ENCODE peak calls at places on chromosomes 3 and 15, in nine cellular contexts. One of them, this sample, is unnamed.
A peak's percentile ranks its signal among the peaks of the same experiment; 100 is the strongest.

GRCh38 chr3:143081844-143082778 is 37.5 kb upstream of the CHST2 start:
- ATAC-seq in activated T-cell treated with anti-CD3 and anti-CD28 coated beads, Interleukin-2, amount 50 U/mL, for 4 hours: peak; percentile 85
- ATAC-seq in upper lobe of left lung: no peak
- ATAC-seq in Right ventricle myocardium superior: no peak
- ATAC-seq in lower lobe of right lung: no peak
- ATAC-seq in foreskin keratinocyte: no peak
- ATAC-seq in stimulated activated naive B cell treated with anti-CD40 and anti-IgM and Interleukin-4, amounts not matched to agents 10 μg/mL and 1 μg/mL and 100 μg/mL, for 72 hours: peak; percentile 84
- ATAC-seq in natural killer cell: no peak
- ATAC-seq in activated T-helper 17 cell treated with anti-CD3 and anti-CD28 coated beads, Interleukin-2, amount 50 U/mL, for 72 hours: peak; percentile 87
- ATAC-seq in this sample: peak; percentile 88

GRCh38 chr15:81071130-81071529 is 62.9 kb upstream of the CFAP161 start:
- ATAC-seq in activated T-cell treated with anti-CD3 and anti-CD28 coated beads, Interleukin-2, amount 50 U/mL, for 4 hours: no peak
- ATAC-seq in upper lobe of left lung: peak; percentile 40
- ATAC-seq in Right ventricle myocardium superior: no peak
- ATAC-seq in lower lobe of right lung: no peak
- ATAC-seq in foreskin keratinocyte: peak; percentile 15
- ATAC-seq in stimulated activated naive B cell treated with anti-CD40 and anti-IgM and Interleukin-4, amounts not matched to agents 10 μg/mL and 1 μg/mL and 100 μg/mL, for 72 hours: no peak
- ATAC-seq in natural killer cell: no peak
- ATAC-seq in activated T-helper 17 cell treated with anti-CD3 and anti-CD28 coated beads, Interleukin-2, amount 50 U/mL, for 72 hours: no peak
- ATAC-seq in this sample: no peak

GRCh38 chr3:104530934-104531333 is 835.8 kb upstream of the ALCAM start:
- ATAC-seq in activated T-cell treated with anti-CD3 and anti-CD28 coated beads, Interleukin-2, amount 50 U/mL, for 4 hours: no peak
- ATAC-seq in upper lobe of left lung: no peak
- ATAC-seq in Right ventricle myocardium superior: no peak
- ATAC-seq in lower lobe of right lung: no peak
- ATAC-seq in foreskin keratinocyte: no peak
- ATAC-seq in stimulated activated naive B cell treated with anti-CD40 and anti-IgM and Interleukin-4, amounts not matched to agents 10 μg/mL and 1 μg/mL and 100 μg/mL, for 72 hours: no peak
- ATAC-seq in natural killer cell: no peak
- ATAC-seq in activated T-helper 17 cell treated with anti-CD3 and anti-CD28 coated beads, Interleukin-2, amount 50 U/mL, for 72 hours: no peak
- ATAC-seq in this sample: no peak

GRCh38 chr3:158269896-158270295 is 160.0 kb downstream of the RSRC1 start:
- ATAC-seq in activated T-cell treated with anti-CD3 and anti-CD28 coated beads, Interleukin-2, amount 50 U/mL, for 4 hours: no peak
- ATAC-seq in upper lobe of left lung: no peak
- ATAC-seq in Right ventricle myocardium superior: no peak
- ATAC-seq in lower lobe of right lung: no peak
- ATAC-seq in foreskin keratinocyte: peak; percentile 99
- ATAC-seq in stimulated activated naive B cell treated with anti-CD40 and anti-IgM and Interleukin-4, amounts not matched to agents 10 μg/mL and 1 μg/mL and 100 μg/mL, for 72 hours: no peak
- ATAC-seq in natural killer cell: no peak
- ATAC-seq in activated T-helper 17 cell treated with anti-CD3 and anti-CD28 coated beads, Interleukin-2, amount 50 U/mL, for 72 hours: no peak
- ATAC-seq in this sample: no peak

GRCh38 chr3:12879191-12879815 is 37.9 kb upstream of the RPL32 start:
- ATAC-seq in activated T-cell treated with anti-CD3 and anti-CD28 coated beads, Interleukin-2, amount 50 U/mL, for 4 hours: no peak
- ATAC-seq in upper lobe of left lung: no peak
- ATAC-seq in Right ventricle myocardium superior: no peak
- ATAC-seq in lower lobe of right lung: no peak
- ATAC-seq in foreskin keratinocyte: no peak
- ATAC-seq in stimulated activated naive B cell treated with anti-CD40 and anti-IgM and Interleukin-4, amounts not matched to agents 10 μg/mL and 1 μg/mL and 100 μg/mL, for 72 hours: no peak
- ATAC-seq in natural killer cell: no peak
- ATAC-seq in activated T-helper 17 cell treated with anti-CD3 and anti-CD28 coated beads, Interleukin-2, amount 50 U/mL, for 72 hours: no peak
- ATAC-seq in this sample: no peak

GRCh38 chr3:45887285-45887684 is 942 bp downstream of the CCR9 start:
- ATAC-seq in activated T-cell treated with anti-CD3 and anti-CD28 coated beads, Interleukin-2, amount 50 U/mL, for 4 hours: peak; percentile 25
- ATAC-seq in upper lobe of left lung: no peak
- ATAC-seq in Right ventricle myocardium superior: no peak
- ATAC-seq in lower lobe of right lung: no peak
- ATAC-seq in foreskin keratinocyte: no peak
- ATAC-seq in stimulated activated naive B cell treated with anti-CD40 and anti-IgM and Interleukin-4, amounts not matched to agents 10 μg/mL and 1 μg/mL and 100 μg/mL, for 72 hours: no peak
- ATAC-seq in natural killer cell: no peak
- ATAC-seq in activated T-helper 17 cell treated with anti-CD3 and anti-CD28 coated beads, Interleukin-2, amount 50 U/mL, for 72 hours: peak; percentile 33
- ATAC-seq in this sample: no peak

GRCh38 chr3:137263982-137264777 is 306.4 kb downstream of the IL20RB start:
- ATAC-seq in activated T-cell treated with anti-CD3 and anti-CD28 coated beads, Interleukin-2, amount 50 U/mL, for 4 hours: no peak
- ATAC-seq in upper lobe of left lung: peak; percentile 36
- ATAC-seq in Right ventricle myocardium superior: peak; percentile 82
- ATAC-seq in lower lobe of right lung: no peak
- ATAC-seq in foreskin keratinocyte: no peak
- ATAC-seq in stimulated activated naive B cell treated with anti-CD40 and anti-IgM and Interleukin-4, amounts not matched to agents 10 μg/mL and 1 μg/mL and 100 μg/mL, for 72 hours: no peak
- ATAC-seq in natural killer cell: no peak
- ATAC-seq in activated T-helper 17 cell treated with anti-CD3 and anti-CD28 coated beads, Interleukin-2, amount 50 U/mL, for 72 hours: no peak
- ATAC-seq in this sample: no peak

GRCh38 chr3:149402481-149402880 is 25.0 kb upstream of the TM4SF1 start:
- ATAC-seq in activated T-cell treated with anti-CD3 and anti-CD28 coated beads, Interleukin-2, amount 50 U/mL, for 4 hours: no peak
- ATAC-seq in upper lobe of left lung: no peak
- ATAC-seq in Right ventricle myocardium superior: no peak
- ATAC-seq in lower lobe of right lung: peak; percentile 22
- ATAC-seq in foreskin keratinocyte: no peak
- ATAC-seq in stimulated activated naive B cell treated with anti-CD40 and anti-IgM and Interleukin-4, amounts not matched to agents 10 μg/mL and 1 μg/mL and 100 μg/mL, for 72 hours: no peak
- ATAC-seq in natural killer cell: no peak
- ATAC-seq in activated T-helper 17 cell treated with anti-CD3 and anti-CD28 coated beads, Interleukin-2, amount 50 U/mL, for 72 hours: no peak
- ATAC-seq in this sample: no peak

GRCh38 chr15:67433495-67434099 is 87.3 kb upstream of the C15orf61 start:
- ATAC-seq in activated T-cell treated with anti-CD3 and anti-CD28 coated beads, Interleukin-2, amount 50 U/mL, for 4 hours: no peak
- ATAC-seq in upper lobe of left lung: peak; percentile 81
- ATAC-seq in Right ventricle myocardium superior: peak; percentile 60
- ATAC-seq in lower lobe of right lung: peak; percentile 72
- ATAC-seq in foreskin keratinocyte: peak; percentile 64
- ATAC-seq in stimulated activated naive B cell treated with anti-CD40 and anti-IgM and Interleukin-4, amounts not matched to agents 10 μg/mL and 1 μg/mL and 100 μg/mL, for 72 hours: peak; percentile 43
- ATAC-seq in natural killer cell: peak; percentile 42
- ATAC-seq in activated T-helper 17 cell treated with anti-CD3 and anti-CD28 coated beads, Interleukin-2, amount 50 U/mL, for 72 hours: peak; percentile 38
- ATAC-seq in this sample: no peak

GRCh38 chr3:150324825-150325224 is 83.3 kb upstream of the TSC22D2 start:
- ATAC-seq in activated T-cell treated with anti-CD3 and anti-CD28 coated beads, Interleukin-2, amount 50 U/mL, for 4 hours: no peak
- ATAC-seq in upper lobe of left lung: no peak
- ATAC-seq in Right ventricle myocardium superior: no peak
- ATAC-seq in lower lobe of right lung: no peak
- ATAC-seq in foreskin keratinocyte: no peak
- ATAC-seq in stimulated activated naive B cell treated with anti-CD40 and anti-IgM and Interleukin-4, amounts not matched to agents 10 μg/mL and 1 μg/mL and 100 μg/mL, for 72 hours: no peak
- ATAC-seq in natural killer cell: no peak
- ATAC-seq in activated T-helper 17 cell treated with anti-CD3 and anti-CD28 coated beads, Interleukin-2, amount 50 U/mL, for 72 hours: no peak
- ATAC-seq in this sample: no peak

GRCh38 chr3:72034956-72035355 is 250.0 kb upstream of the PROK2 start:
- ATAC-seq in activated T-cell treated with anti-CD3 and anti-CD28 coated beads, Interleukin-2, amount 50 U/mL, for 4 hours: no peak
- ATAC-seq in upper lobe of left lung: no peak
- ATAC-seq in Right ventricle myocardium superior: no peak
- ATAC-seq in lower lobe of right lung: no peak
- ATAC-seq in foreskin keratinocyte: no peak
- ATAC-seq in stimulated activated naive B cell treated with anti-CD40 and anti-IgM and Interleukin-4, amounts not matched to agents 10 μg/mL and 1 μg/mL and 100 μg/mL, for 72 hours: no peak
- ATAC-seq in natural killer cell: no peak
- ATAC-seq in activated T-helper 17 cell treated with anti-CD3 and anti-CD28 coated beads, Interleukin-2, amount 50 U/mL, for 72 hours: peak; percentile 28
- ATAC-seq in this sample: no peak

GRCh38 chr3:128549283-128550112 is 56.5 kb upstream of the GATA2 start:
- ATAC-seq in activated T-cell treated with anti-CD3 and anti-CD28 coated beads, Interleukin-2, amount 50 U/mL, for 4 hours: no peak
- ATAC-seq in upper lobe of left lung: peak; percentile 43
- ATAC-seq in Right ventricle myocardium superior: peak; percentile 67
- ATAC-seq in lower lobe of right lung: peak; percentile 78
- ATAC-seq in foreskin keratinocyte: peak; percentile 19
- ATAC-seq in stimulated activated naive B cell treated with anti-CD40 and anti-IgM and Interleukin-4, amounts not matched to agents 10 μg/mL and 1 μg/mL and 100 μg/mL, for 72 hours: no peak
- ATAC-seq in natural killer cell: no peak
- ATAC-seq in activated T-helper 17 cell treated with anti-CD3 and anti-CD28 coated beads, Interleukin-2, amount 50 U/mL, for 72 hours: no peak
- ATAC-seq in this sample: no peak

GRCh38 chr3:31772155-31772761 is 208.8 kb downstream of the OSBPL10 start:
- ATAC-seq in activated T-cell treated with anti-CD3 and anti-CD28 coated beads, Interleukin-2, amount 50 U/mL, for 4 hours: peak; percentile 67
- ATAC-seq in upper lobe of left lung: no peak
- ATAC-seq in Right ventricle myocardium superior: no peak
- ATAC-seq in lower lobe of right lung: no peak
- ATAC-seq in foreskin keratinocyte: no peak
- ATAC-seq in stimulated activated naive B cell treated with anti-CD40 and anti-IgM and Interleukin-4, amounts not matched to agents 10 μg/mL and 1 μg/mL and 100 μg/mL, for 72 hours: peak; percentile 88
- ATAC-seq in natural killer cell: no peak
- ATAC-seq in activated T-helper 17 cell treated with anti-CD3 and anti-CD28 coated beads, Interleukin-2, amount 50 U/mL, for 72 hours: peak; percentile 83
- ATAC-seq in this sample: peak; percentile 78

GRCh38 chr3:185549651-185550111 is 2.7 kb downstream of the LIPH start:
- ATAC-seq in activated T-cell treated with anti-CD3 and anti-CD28 coated beads, Interleukin-2, amount 50 U/mL, for 4 hours: no peak
- ATAC-seq in upper lobe of left lung: peak; percentile 57
- ATAC-seq in Right ventricle myocardium superior: peak; percentile 20
- ATAC-seq in lower lobe of right lung: peak; percentile 76
- ATAC-seq in foreskin keratinocyte: no peak
- ATAC-seq in stimulated activated naive B cell treated with anti-CD40 and anti-IgM and Interleukin-4, amounts not matched to agents 10 μg/mL and 1 μg/mL and 100 μg/mL, for 72 hours: no peak
- ATAC-seq in natural killer cell: no peak
- ATAC-seq in activated T-helper 17 cell treated with anti-CD3 and anti-CD28 coated beads, Interleukin-2, amount 50 U/mL, for 72 hours: no peak
- ATAC-seq in this sample: no peak

This sample was measured in stimulated activated memory B cell treated with anti-CD40 and anti-IgM and Interleukin-4, amounts not matched to agents 10 μg/mL and 1 μg/mL and 100 μg/mL, for 72 hours.